ENCODE peak calls at places on chromosomes 16 and 17, in seven cellular contexts. One of them, this sample, is unnamed.

GRCh38 chr17:79983456-79983855 is 52.2 kb downstream of the TBC1D16 start:
- DNase-seq in ascending aorta: no peak
- DNase-seq in H1: no peak
- DNase-seq in HL-60: no peak
- DNase-seq in heart left ventricle: no peak
- DNase-seq in HCT116: no peak
- DNase-seq in thoracic aorta: no peak
- DNase-seq in this sample: no peak

GRCh38 chr17:73341350-73342056 is 29.7 kb upstream of the CDC42EP4 start:
- DNase-seq in ascending aorta: no peak
- DNase-seq in H1: peak
- DNase-seq in HL-60: no peak
- DNase-seq in heart left ventricle: no peak
- DNase-seq in HCT116: no peak
- DNase-seq in thoracic aorta: no peak
- DNase-seq in this sample: no peak

GRCh38 chr16:72255785-72256184 is 83.8 kb upstream of the PMFBP1 start:
- DNase-seq in ascending aorta: no peak
- DNase-seq in H1: no peak
- DNase-seq in HL-60: no peak
- DNase-seq in heart left ventricle: no peak
- DNase-seq in HCT116: no peak
- DNase-seq in thoracic aorta: no peak
- DNase-seq in this sample: peak

GRCh38 chr16:84893849-84894599 is 74.2 kb downstream of the CRISPLD2 start:
- DNase-seq in ascending aorta: no peak
- DNase-seq in H1: no peak
- DNase-seq in HL-60: peak
- DNase-seq in heart left ventricle: no peak
- DNase-seq in HCT116: no peak
- DNase-seq in thoracic aorta: no peak
- DNase-seq in this sample: no peak

GRCh38 chr16:74700206-74701040 is at the start of gene MLKL:
- DNase-seq in ascending aorta: peak
- DNase-seq in H1: no peak
- DNase-seq in HL-60: peak
- DNase-seq in heart left ventricle: peak
- DNase-seq in HCT116: peak
- DNase-seq in thoracic aorta: peak
- DNase-seq in this sample: peak

GRCh38 chr17:57379237-57380054 is 123.1 kb downstream of the MSI2 start:
- DNase-seq in ascending aorta: no peak
- DNase-seq in H1: no peak
- DNase-seq in HL-60: no peak
- DNase-seq in heart left ventricle: no peak
- DNase-seq in HCT116: no peak
- DNase-seq in thoracic aorta: no peak
- DNase-seq in this sample: no peak

GRCh38 chr17:74527756-74528155 is 3.5 kb downstream of the CD300LB start:
- DNase-seq in ascending aorta: peak
- DNase-seq in H1: no peak
- DNase-seq in HL-60: no peak
- DNase-seq in heart left ventricle: no peak
- DNase-seq in HCT116: no peak
- DNase-seq in thoracic aorta: no peak
- DNase-seq in this sample: no peak

GRCh38 chr17:55567240-55568216 is 56.3 kb upstream of the SMIM36 start:
- DNase-seq in ascending aorta: no peak
- DNase-seq in H1: no peak
- DNase-seq in HL-60: no peak
- DNase-seq in heart left ventricle: no peak
- DNase-seq in HCT116: no peak
- DNase-seq in thoracic aorta: no peak
- DNase-seq in this sample: no peak

GRCh38 chr16:52556083-52556482 is 9.1 kb upstream of the TOX3 start:
- DNase-seq in ascending aorta: no peak
- DNase-seq in H1: no peak
- DNase-seq in HL-60: no peak
- DNase-seq in heart left ventricle: no peak
- DNase-seq in HCT116: no peak
- DNase-seq in thoracic aorta: no peak
- DNase-seq in this sample: no peak

GRCh38 chr17:2709173-2709661 is 2.3 kb downstream of the CLUH start:
- DNase-seq in ascending aorta: no peak
- DNase-seq in H1: no peak
- DNase-seq in HL-60: no peak
- DNase-seq in heart left ventricle: no peak
- DNase-seq in HCT116: no peak
- DNase-seq in thoracic aorta: no peak
- DNase-seq in this sample: peak

GRCh38 chr17:14922421-14922820 is 342.7 kb downstream of the PMP22 start:
- DNase-seq in ascending aorta: no peak
- DNase-seq in H1: no peak
- DNase-seq in HL-60: no peak
- DNase-seq in heart left ventricle: no peak
- DNase-seq in HCT116: no peak
- DNase-seq in thoracic aorta: no peak
- DNase-seq in this sample: peak

GRCh38 chr16:79415983-79416641 is 184.4 kb downstream of the MAF start:
- DNase-seq in ascending aorta: no peak
- DNase-seq in H1: no peak
- DNase-seq in HL-60: no peak
- DNase-seq in heart left ventricle: no peak
- DNase-seq in HCT116: no peak
- DNase-seq in thoracic aorta: no peak
- DNase-seq in this sample: no peak

GRCh38 chr16:84746875-84747274 is 47.1 kb downstream of the USP10 start:
- DNase-seq in ascending aorta: no peak
- DNase-seq in H1: no peak
- DNase-seq in HL-60: no peak
- DNase-seq in heart left ventricle: no peak
- DNase-seq in HCT116: no peak
- DNase-seq in thoracic aorta: no peak
- DNase-seq in this sample: no peak

GRCh38 chr17:4643676-4644075 is 2.2 kb upstream of the ALOX15 start:
- DNase-seq in ascending aorta: no peak
- DNase-seq in H1: no peak
- DNase-seq in HL-60: no peak
- DNase-seq in heart left ventricle: no peak
- DNase-seq in HCT116: no peak
- DNase-seq in thoracic aorta: no peak
- DNase-seq in this sample: no peak

GRCh38 chr17:14942511-14943185 is 322.5 kb downstream of the PMP22 start:
- DNase-seq in ascending aorta: no peak
- DNase-seq in H1: no peak
- DNase-seq in HL-60: no peak
- DNase-seq in heart left ventricle: no peak
- DNase-seq in HCT116: peak
- DNase-seq in thoracic aorta: no peak
- DNase-seq in this sample: peak

GRCh38 chr17:38727661-38728220 is 2.4 kb upstream of the CISD3 start:
- DNase-seq in ascending aorta: no peak
- DNase-seq in H1: no peak
- DNase-seq in HL-60: no peak
- DNase-seq in heart left ventricle: no peak
- DNase-seq in HCT116: no peak
- DNase-seq in thoracic aorta: no peak
- DNase-seq in this sample: no peak

DNA sequence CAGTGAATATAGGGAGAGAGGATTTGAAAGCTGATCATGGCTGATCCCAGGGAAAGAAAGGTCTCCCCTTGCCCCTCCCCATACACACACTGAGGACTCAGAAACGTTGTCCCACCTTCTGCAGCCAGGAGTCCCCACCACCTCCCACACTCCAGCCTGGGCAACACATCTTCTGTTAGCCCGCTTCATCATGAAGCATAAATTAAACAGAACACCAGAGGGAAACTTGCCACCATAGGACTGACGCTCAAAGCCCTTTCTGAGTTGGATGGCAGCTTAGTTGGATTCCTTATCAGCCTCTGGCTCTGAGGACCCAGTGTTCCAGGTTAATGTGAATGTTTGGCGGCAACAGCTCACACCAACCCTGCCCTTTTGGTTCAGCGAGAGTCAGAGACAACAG is 33.9 kb downstream of the ARHGAP27 start:
- DNase-seq in ascending aorta: no peak
- DNase-seq in H1: no peak
- DNase-seq in HL-60: no peak
- DNase-seq in heart left ventricle: no peak
- DNase-seq in HCT116: no peak
- DNase-seq in thoracic aorta: no peak
- DNase-seq in this sample: no peak
- TF ChIP-seq CTCF in ascending aorta: no peak
- TF ChIP-seq CTCF in H1: peak
- TF ChIP-seq CTCF in HL-60: no peak
- TF ChIP-seq CTCF in heart left ventricle: no peak
- TF ChIP-seq CTCF in HCT116: no peak
- TF ChIP-seq CTCF in thoracic aorta: no peak
- TF ChIP-seq CTCF in this sample: no peak

DNA sequence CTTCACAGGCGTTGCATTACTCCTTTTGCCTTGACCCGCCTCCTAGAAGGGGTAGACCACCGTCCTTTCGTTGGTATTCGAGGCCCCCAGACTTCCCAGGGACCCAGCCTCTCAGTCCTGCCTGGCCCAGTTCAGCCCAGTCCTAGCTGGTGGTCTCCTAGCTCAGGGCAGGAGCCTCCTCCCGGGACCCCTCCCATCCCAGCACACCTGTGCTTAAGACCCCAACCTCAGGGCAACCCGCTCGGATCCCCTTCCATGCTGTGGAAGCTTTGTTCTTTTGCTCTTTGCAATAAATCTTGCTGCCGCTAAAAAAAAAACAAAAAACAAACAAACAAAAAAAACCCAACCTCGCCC is 842 bp downstream of the PYDC1 start:
- DNase-seq in ascending aorta: no peak
- DNase-seq in H1: no peak
- DNase-seq in HL-60: no peak
- DNase-seq in heart left ventricle: no peak
- DNase-seq in HCT116: no peak
- DNase-seq in thoracic aorta: no peak
- DNase-seq in this sample: no peak
- H3K4me3 ChIP-seq in ascending aorta: peak
- H3K4me3 ChIP-seq in H1: no peak
- H3K4me3 ChIP-seq in HL-60: no peak
- H3K4me3 ChIP-seq in heart left ventricle: peak
- H3K4me3 ChIP-seq in HCT116: peak
- H3K4me3 ChIP-seq in thoracic aorta: peak
- H3K4me3 ChIP-seq in this sample: no peak

DNA sequence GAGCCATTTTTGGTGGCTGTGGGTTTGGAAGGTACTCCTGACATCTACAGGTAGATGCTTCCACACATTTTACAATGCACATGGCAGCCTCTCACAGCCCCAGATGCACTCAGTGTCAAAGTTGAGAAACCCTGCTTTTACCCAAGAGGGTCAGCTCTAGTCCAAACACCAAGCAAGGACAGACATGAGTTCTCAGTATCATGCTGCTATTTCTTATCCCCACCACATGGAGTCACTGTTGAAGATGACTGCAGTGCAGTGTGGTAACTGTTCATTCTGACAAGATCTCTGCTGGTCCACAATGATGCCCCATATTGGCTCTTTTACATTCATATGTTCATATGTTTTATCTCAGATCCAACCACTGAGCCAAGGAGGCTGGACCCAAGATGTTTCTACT is 50.5 kb upstream of the SALL1 start:
- DNase-seq in ascending aorta: no peak
- DNase-seq in H1: no peak
- DNase-seq in HL-60: no peak
- DNase-seq in heart left ventricle: no peak
- DNase-seq in HCT116: no peak
- DNase-seq in thoracic aorta: no peak
- DNase-seq in this sample: no peak
- TF ChIP-seq CTCF in ascending aorta: no peak
- TF ChIP-seq CTCF in H1: no peak
- TF ChIP-seq CTCF in HL-60: no peak
- TF ChIP-seq CTCF in heart left ventricle: no peak
- TF ChIP-seq CTCF in HCT116: no peak
- TF ChIP-seq CTCF in thoracic aorta: no peak
- TF ChIP-seq CTCF in this sample: peak

GRCh38 chr17:47209499-47209898 is 351 bp downstream of the MYL4 start:
- DNase-seq in ascending aorta: no peak
- DNase-seq in H1: no peak
- DNase-seq in HL-60: no peak
- DNase-seq in heart left ventricle: no peak
- DNase-seq in HCT116: no peak
- DNase-seq in thoracic aorta: no peak
- DNase-seq in this sample: no peak

GRCh38 chr17:47204722-47205418 is 4.3 kb upstream of the MYL4 start:
- DNase-seq in ascending aorta: no peak
- DNase-seq in H1: no peak
- DNase-seq in HL-60: no peak
- DNase-seq in heart left ventricle: peak
- DNase-seq in HCT116: no peak
- DNase-seq in thoracic aorta: no peak
- DNase-seq in this sample: peak

GRCh38 chr17:47205419-47205963 is 3.7 kb upstream of the MYL4 start:
- DNase-seq in ascending aorta: peak
- DNase-seq in H1: peak
- DNase-seq in HL-60: no peak
- DNase-seq in heart left ventricle: peak
- DNase-seq in HCT116: no peak
- DNase-seq in thoracic aorta: no peak
- DNase-seq in this sample: peak

GRCh38 chr17:47208744-47209488 is at the start of gene MYL4:
- DNase-seq in ascending aorta: no peak
- DNase-seq in H1: no peak
- DNase-seq in HL-60: no peak
- DNase-seq in heart left ventricle: no peak
- DNase-seq in HCT116: no peak
- DNase-seq in thoracic aorta: no peak
- DNase-seq in this sample: peak

DNA sequence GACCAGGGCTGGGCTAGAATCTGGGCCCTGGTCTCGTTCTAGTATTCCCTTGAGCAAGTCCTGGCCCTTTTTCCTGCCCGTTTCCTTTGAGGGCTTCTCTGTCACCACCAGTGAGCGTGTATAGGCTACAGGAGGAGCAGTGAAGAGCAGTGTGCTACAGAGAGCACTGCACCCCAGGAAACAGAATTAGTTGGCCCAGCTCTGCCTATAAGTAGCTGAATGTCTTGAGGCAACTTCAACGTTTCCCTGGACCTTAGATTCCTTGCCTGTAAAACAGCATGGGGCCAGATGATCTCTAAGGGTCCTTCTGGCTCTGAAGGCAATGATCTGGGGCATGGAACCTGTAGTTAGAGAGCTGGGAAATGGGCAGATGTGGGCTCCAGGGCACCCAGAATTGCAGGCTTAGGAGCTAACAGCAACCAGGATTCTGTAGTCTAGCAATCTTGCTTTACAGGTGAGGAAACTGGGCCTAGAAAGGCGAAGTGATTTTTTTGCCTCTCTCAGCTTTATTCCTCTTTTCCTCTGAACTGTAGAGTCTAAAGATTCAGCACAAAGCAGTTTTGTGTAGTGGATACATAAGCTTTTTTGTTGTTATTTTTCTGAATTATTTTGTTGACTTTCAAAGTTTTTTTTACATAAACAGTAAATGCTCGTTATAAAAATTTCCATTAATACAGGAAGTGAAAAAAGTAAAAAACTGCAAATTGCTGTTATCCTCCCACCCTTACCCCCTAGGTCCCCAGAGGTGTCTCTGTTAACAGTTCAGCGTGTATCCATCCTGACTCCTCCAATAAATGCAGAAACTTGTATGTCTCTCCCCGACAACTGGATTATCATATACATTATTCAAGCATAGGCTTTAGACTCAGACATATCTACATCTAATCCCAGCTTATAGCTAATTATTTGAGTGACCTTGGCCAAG is 1.7 kb upstream of the MYL4 start:
- DNase-seq in ascending aorta: no peak
- DNase-seq in H1: no peak
- DNase-seq in HL-60: no peak
- DNase-seq in heart left ventricle: no peak
- DNase-seq in HCT116: no peak
- DNase-seq in thoracic aorta: no peak
- DNase-seq in this sample: no peak
- H3K4me3 ChIP-seq in ascending aorta: no peak
- H3K4me3 ChIP-seq in H1: no peak
- H3K4me3 ChIP-seq in HL-60: no peak
- H3K4me3 ChIP-seq in heart left ventricle: no peak
- H3K4me3 ChIP-seq in HCT116: no peak
- H3K4me3 ChIP-seq in thoracic aorta: no peak
- H3K4me3 ChIP-seq in this sample: no peak